ENCODE peak calls at places on chromosomes 11 and 22, in four cellular contexts. C is dorsolateral prefrontal cortex, K is pancreas, O is endodermal cell. Y is an unnamed sample.

GRCh38 chr11:126502159-126502558 is 146.7 kb downstream of the ST3GAL4 start:
- DNase-seq in C (no peak), O (peak; percentile 67), K (no peak), Y (no peak)

GRCh38 chr11:98260983-98261382 is 759.8 kb upstream of the CNTN5 start:
- DNase-seq in C (no peak), K (no peak), O (no peak), Y (no peak)

GRCh38 chr11:78250099-78250498 is 61.4 kb downstream of the USP35 start:
- DNase-seq in O (no peak), K (no peak), C (no peak), Y (no peak)

GRCh38 chr11:57429946-57430345 is 3.0 kb upstream of the SLC43A3 start:
- DNase-seq in K (no peak), O (no peak), C (no peak), Y (no peak)

GRCh38 chr22:38109391-38110000 is 988 bp downstream of the BAIAP2L2 start:
- DNase-seq in O (peak; percentile 54), C (no peak), K (no peak), Y (no peak)

GRCh38 chr22:39592104-39593060 is 21.8 kb downstream of the CACNA1I start:
- DNase-seq in O (peak; percentile 72), K (peak; percentile 65), C (no peak), Y (no peak)

GRCh38 chr11:30683176-30683575 is 97.0 kb upstream of the MPPED2 start:
- DNase-seq in O (no peak), C (no peak), K (no peak), Y (no peak)

GRCh38 chr22:17430298-17430900 is 61.1 kb downstream of the CECR2 start:
- DNase-seq in K (no peak), C (no peak), O (no peak), Y (no peak)

GRCh38 chr22:28016781-28017557 is 97.9 kb upstream of the PITPNB start:
- DNase-seq in C (no peak), O (no peak), K (no peak), Y (no peak)

GRCh38 chr11:24311974-24312373 is 184.9 kb upstream of the LUZP2 start:
- DNase-seq in K (no peak), O (no peak), C (no peak), Y (no peak)

GRCh38 chr11:78985654-78986053 is 411.0 kb upstream of the NARS2 start:
- DNase-seq in C (no peak), K (no peak), O (no peak), Y (no peak)

GRCh38 chr11:68838572-68838964 is 3.1 kb downstream of the CPT1A start:
- DNase-seq in O (no peak), C (no peak), K (peak; percentile 49), Y (no peak)

GRCh38 chr11:102994101-102994500 is 38.6 kb upstream of the MMP13 start:
- DNase-seq in K (no peak), C (no peak), O (no peak), Y (no peak)

GRCh38 chr22:29004647-29005371 is 56.8 kb downstream of the C22orf31 start:
- DNase-seq in O (peak; percentile 91), C (no peak), K (peak; percentile 59), Y (peak; percentile 20)

GRCh38 chr22:26757496-26757895 is 100.1 kb downstream of the MIAT start:
- DNase-seq in O (no peak), C (no peak), K (no peak), Y (no peak)

GRCh38 chr11:100687630-100688395 is 725 bp downstream of the ARHGAP42 start:
- DNase-seq in C (no peak), K (peak; percentile 47), O (peak; percentile 89), Y (peak; percentile 66)

GRCh38 chr11:79648766-79649545 is 208.1 kb upstream of the TENM4 start:
- DNase-seq in C (no peak), O (no peak), K (no peak), Y (no peak)

GRCh38 chr11:130217133-130217631 is 57.6 kb downstream of the ST14 start:
- DNase-seq in K (no peak), C (no peak), O (no peak), Y (no peak)

GRCh38 chr11:119608781-119609180 is 120.2 kb downstream of the NECTIN1 start:
- DNase-seq in O (no peak), C (no peak), K (no peak), Y (no peak)

GRCh38 chr11:65392186-65392829 is 5.9 kb downstream of the FRMD8 start:
- DNase-seq in O (no peak), C (no peak), K (no peak), Y (no peak)

GRCh38 chr11:125117429-125117828 is 6.0 kb upstream of the TMEM218 start:
- DNase-seq in C (no peak), K (no peak), O (no peak), Y (no peak)

GRCh38 chr11:59753650-59754493 is 1.3 kb upstream of the STX3 start:
- DNase-seq in O (peak; percentile 92), K (peak; percentile 84), C (peak; percentile 74), Y (peak; percentile 87)

GRCh38 chr11:76793391-76793811 is 10.2 kb downstream of the TSKU start:
- DNase-seq in C (no peak), K (no peak), O (peak; percentile 56), Y (no peak)

GRCh38 chr22:41481131-41481830 is 12.4 kb downstream of the ACO2 start:
- DNase-seq in C (no peak), O (no peak), K (no peak), Y (peak; percentile 26)

GRCh38 chr11:60847906-60848305 is 6.0 kb downstream of the CCDC86 start:
- DNase-seq in K (no peak), O (no peak), C (no peak), Y (no peak)

GRCh38 chr11:3609416-3610265 is 32.2 kb downstream of the ART5 start:
- DNase-seq in O (peak; percentile 82), K (peak; percentile 23), C (no peak), Y (no peak)

GRCh38 chr22:49092751-49093150 is 734.9 kb downstream of the BRD1 start:
- DNase-seq in O (no peak), C (no peak), K (no peak), Y (no peak)

GRCh38 chr22:49094151-49094550 is 733.5 kb downstream of the BRD1 start:
- DNase-seq in C (no peak), O (no peak), K (no peak), Y (no peak)

GRCh38 chr22:49091917-49092545 is 735.6 kb downstream of the BRD1 start:
- DNase-seq in K (no peak), O (no peak), C (no peak), Y (no peak)

GRCh38 chr22:49094858-49095257 is 732.8 kb downstream of the BRD1 start:
- DNase-seq in C (no peak), K (no peak), O (no peak), Y (no peak)

DNA sequence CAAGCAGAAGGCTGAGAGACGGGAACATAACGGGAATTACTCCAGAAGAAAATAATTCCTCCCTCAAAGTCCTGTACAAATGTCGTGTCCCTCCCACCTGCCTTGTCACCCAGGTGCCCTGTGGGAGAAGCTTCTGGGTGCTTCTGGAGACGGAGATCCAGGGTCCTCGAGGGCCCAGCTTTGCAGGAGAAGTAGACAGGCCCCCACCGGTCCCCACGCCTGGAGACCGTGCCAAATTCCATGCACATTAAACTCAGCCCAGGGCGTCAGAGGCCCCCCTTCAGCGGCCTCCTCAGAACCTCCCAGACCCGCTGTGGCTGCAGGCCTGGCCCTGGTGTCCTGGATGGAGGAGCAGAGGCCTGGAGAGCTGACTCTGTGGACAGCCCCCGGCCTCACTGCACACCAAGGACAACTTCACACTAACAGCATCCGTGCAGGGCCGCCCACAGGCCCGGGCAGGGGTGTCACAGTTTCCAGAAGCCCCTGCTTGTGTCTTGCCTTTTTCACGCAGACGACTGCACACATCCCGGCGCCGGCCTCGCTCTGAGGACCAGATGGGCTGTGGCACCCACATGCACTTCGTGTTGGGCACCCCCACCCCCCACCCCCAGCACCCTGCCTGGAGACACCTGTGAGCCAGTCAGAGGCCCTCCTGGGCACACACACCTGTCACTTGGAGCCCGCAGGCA is 734.3 kb downstream of the BRD1 start:
- DNase-seq in C (no peak), O (no peak), K (no peak), Y (no peak)
- H3K4me3 ChIP-seq in C (no peak overlapping the region), O (no peak overlapping the region), K (no peak overlapping the region), Y (no peak overlapping the region)

DNA sequence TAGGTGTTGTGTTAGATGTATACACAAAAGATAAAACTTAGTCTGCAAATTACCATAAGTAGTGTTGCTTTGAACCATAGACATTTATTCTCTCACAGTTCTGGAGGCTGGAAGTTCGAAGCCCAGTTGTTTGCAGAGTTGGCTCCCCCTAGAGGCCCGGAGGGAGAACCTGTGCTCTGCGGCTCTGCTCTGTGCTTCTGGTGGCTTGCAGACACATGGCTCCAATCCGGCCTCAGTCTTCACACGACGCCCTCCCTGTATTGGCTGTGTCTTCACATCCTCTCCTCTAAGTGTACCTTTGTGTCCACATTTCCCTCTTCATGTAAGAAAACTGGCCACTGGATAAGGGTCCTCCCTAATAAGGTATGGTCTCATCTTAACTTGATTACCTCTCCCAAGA is 128.4 kb downstream of the OPCML start:
- DNase-seq in C (no peak), O (peak; percentile 77), K (no peak), Y (no peak)
- TF ChIP-seq CTCF in C (peak; percentile 32), O (peak; percentile 76), K (no peak), Y (no peak)

DNA sequence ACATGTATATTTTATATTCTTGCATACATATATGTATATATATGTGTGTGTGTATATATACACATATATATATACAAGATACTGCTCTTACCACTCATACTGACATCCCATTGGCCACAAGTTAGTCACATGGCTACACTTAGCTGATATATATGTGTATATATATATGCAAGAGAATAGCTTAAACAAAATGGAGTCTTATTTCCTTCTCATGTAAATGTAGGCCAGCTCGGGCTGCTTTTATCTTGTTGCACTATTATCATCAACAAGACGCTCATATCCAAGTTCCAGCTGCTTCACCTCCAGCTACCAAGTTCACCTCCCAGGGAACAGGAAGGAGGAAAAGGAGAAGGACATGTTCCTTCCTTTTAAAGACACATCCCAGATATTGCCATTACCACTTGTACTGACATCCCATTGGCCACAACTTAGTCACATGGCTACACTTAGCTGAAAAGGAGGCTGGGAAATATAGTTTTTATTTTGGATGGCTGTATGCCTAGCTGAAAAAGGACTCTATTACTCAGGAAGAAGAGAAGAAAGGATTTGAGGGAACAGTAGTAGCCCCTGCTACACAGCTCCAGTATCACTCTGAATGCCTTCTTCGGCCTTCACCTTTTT is 1.9 kb upstream of the APOA5 start:
- DNase-seq in K (no peak), C (no peak), O (no peak), Y (no peak)
- H3K27ac ChIP-seq in K (no peak overlapping the region), C (no peak overlapping the region), O (no peak overlapping the region), Y (no peak overlapping the region)

DNA sequence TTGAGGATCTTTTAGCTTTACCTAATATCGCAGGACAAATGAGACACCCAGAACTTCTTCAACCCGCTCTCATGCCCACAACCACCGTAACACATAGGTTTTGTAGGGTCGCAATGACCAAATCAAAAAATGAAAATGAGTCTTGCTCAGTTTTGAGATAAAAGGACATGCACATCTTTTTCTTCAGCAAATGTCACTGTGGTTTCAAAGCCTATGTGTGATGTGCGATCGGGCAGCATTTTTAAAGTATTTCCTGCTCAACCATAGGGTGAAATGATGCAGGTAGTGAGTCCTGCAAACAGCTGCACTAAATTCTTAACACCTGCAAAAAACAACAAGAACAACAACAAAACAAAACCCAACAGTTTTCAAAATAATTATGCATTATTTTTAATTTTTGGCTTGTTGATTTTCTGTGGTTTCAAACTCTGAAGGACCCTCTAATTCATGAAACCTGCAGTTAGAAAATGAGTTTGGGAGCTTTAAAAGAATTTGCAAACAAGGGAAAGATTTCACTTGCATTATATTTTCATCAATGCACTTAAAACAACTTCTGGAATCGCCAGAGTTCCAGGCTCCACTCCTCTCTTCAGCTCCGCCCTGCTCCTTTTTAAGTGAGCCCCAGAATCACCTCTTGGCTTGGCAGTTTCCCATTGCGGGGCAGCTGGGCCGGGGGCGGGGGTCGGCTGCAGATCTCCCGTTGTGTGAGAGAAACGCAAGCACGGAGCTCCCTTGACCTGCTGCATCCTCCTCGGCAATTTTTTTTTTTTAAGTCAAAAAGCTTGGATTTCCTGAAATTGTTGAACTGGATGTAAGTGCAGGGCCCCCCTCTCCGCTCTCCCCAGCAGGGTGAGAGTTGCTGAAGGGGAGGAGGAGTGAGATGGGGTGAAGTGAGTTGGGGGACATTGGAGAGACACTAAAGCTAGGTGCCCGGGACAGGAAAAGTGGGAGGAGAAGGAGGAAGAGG is 79.5 kb downstream of the PRR5L start:
- DNase-seq in O (peak; percentile 72), K (no peak), C (no peak), Y (no peak)
- H3K4me3 ChIP-seq in O (peak overlapping the region; percentile 87), K (no peak overlapping the region), C (peak overlapping the region; percentile 74), Y (peak overlapping the region; percentile 88)